ENCODE peak calls at places on chromosomes 3 and 15, in four cellular contexts. A, V, U and L are unnamed samples.

GRCh38 chr3:148309390-148310035 is 388.2 kb upstream of the AGTR1 start:
- DNase-seq in A (no peak), U (no peak), V (no peak), L (no peak)

GRCh38 chr15:66733976-66734375 is 31.9 kb downstream of the SMAD6 start:
- DNase-seq in U (peak; percentile 58), V (no peak), A (peak; percentile 65), L (no peak)

GRCh38 chr15:29045717-29046116 is 159.9 kb downstream of the APBA2 start:
- DNase-seq in V (no peak), A (no peak), U (no peak), L (no peak)

GRCh38 chr3:61438253-61439115 is 122.9 kb upstream of the PTPRG start:
- DNase-seq in U (no peak), V (no peak), A (no peak), L (no peak)

GRCh38 chr3:102483556-102483955 is 48.7 kb downstream of the ZPLD1 start:
- DNase-seq in U (no peak), V (no peak), A (no peak), L (no peak)

GRCh38 chr3:140599496-140599895 is 78.4 kb upstream of the TRIM42 start:
- DNase-seq in U (no peak), V (no peak), A (no peak), L (no peak)

GRCh38 chr3:185470323-185470722 is 28.5 kb downstream of the TMEM41A start:
- DNase-seq in U (no peak), V (no peak), A (no peak), L (no peak)

GRCh38 chr3:57952208-57952631 is 56.0 kb upstream of the FLNB start:
- DNase-seq in A (peak; percentile 95), U (peak; percentile 82), V (peak; percentile 91), L (peak; percentile 85)

GRCh38 chr15:26983822-26984221 is 12.8 kb downstream of the GABRG3 start:
- DNase-seq in A (no peak), V (no peak), U (no peak), L (no peak)

GRCh38 chr3:192833177-192833890 is 84.3 kb downstream of the MB21D2 start:
- DNase-seq in A (no peak), U (no peak), V (no peak), L (no peak)

GRCh38 chr3:60079076-60079475 is 1029.3 kb upstream of the CFAP20DC start:
- DNase-seq in A (no peak), V (no peak), U (no peak), L (no peak)

GRCh38 chr15:80275946-80276345 is 23.9 kb upstream of the CTXND1 start:
- DNase-seq in A (no peak), V (no peak), U (no peak), L (no peak)

GRCh38 chr3:17840651-17841050 is 98.2 kb upstream of the TBC1D5 start:
- DNase-seq in U (no peak), A (no peak), V (no peak), L (no peak)

GRCh38 chr3:177281292-177281942 is 84.1 kb upstream of the TBL1XR1 start:
- DNase-seq in A (no peak), U (no peak), V (no peak), L (no peak)

GRCh38 chr15:101204744-101205535 is 46.9 kb downstream of the CHSY1 start:
- DNase-seq in U (no peak), V (no peak), A (no peak), L (no peak)

GRCh38 chr3:87798567-87798947 is 260.2 kb downstream of the CGGBP1 start:
- DNase-seq in A (no peak), V (no peak), U (no peak), L (no peak)

GRCh38 chr3:177835917-177836316 is 638.6 kb upstream of the TBL1XR1 start:
- DNase-seq in V (no peak), A (no peak), U (no peak), L (no peak)

GRCh38 chr15:57522148-57522547 is 69.6 kb upstream of the MYZAP start:
- DNase-seq in V (no peak), A (no peak), U (no peak), L (no peak)

GRCh38 chr3:129592362-129593150 is 13.9 kb downstream of the PLXND1 start:
- DNase-seq in U (peak; percentile 82), V (peak; percentile 77), A (peak; percentile 85), L (peak; percentile 85)

GRCh38 chr15:54374184-54374947 is 396.1 kb downstream of the UNC13C start:
- DNase-seq in V (no peak), A (peak; percentile 57), U (no peak), L (no peak)

GRCh38 chr15:29687939-29688884 is 134.1 kb downstream of the TJP1 start:
- DNase-seq in A (no peak), V (peak; percentile 8), U (no peak), L (no peak)

DNA sequence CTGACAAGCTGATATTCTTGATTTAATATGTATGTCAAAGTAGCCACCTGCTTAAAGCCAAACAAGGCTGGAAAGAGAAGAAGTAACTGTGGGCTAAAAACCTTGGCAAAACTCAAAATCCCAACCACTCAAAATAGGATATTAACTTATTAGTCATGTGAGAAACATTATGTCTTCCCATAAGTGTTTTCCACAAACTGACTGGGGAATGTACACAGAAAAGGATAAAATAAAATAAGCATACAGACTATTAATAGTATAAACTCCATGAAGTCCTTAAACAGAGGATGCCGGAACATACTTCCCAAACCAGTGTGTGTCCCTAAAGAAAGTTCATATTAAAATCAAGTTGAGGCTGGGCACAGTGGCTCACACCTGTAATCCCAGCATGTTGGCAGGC is 263.7 kb upstream of the THBS1 start:
- DNase-seq in V (no peak), A (no peak), U (no peak), L (no peak)
- H3K4me1 ChIP-seq in V (no peaks in the 10 kb centered on the region), A (no peaks in the 10 kb centered on the region), U (no peaks in the 10 kb centered on the region), L (no peaks in the 10 kb centered on the region)

GRCh38 chr3:46978985-46979944 is at the start of gene NBEAL2:
- DNase-seq in U (peak; percentile 98), A (peak; percentile 98), V (peak; percentile 94), L (peak; percentile 98)

GRCh38 chr3:46977811-46978195 is 1.3 kb upstream of the CCDC12 start:
- DNase-seq in U (peak; percentile 24), A (no peak), V (no peak), L (no peak)

GRCh38 chr3:46978381-46978780 is 1.1 kb upstream of the NBEAL2 start:
- DNase-seq in V (no peak), U (peak; percentile 19), A (no peak), L (no peak)

GRCh38 chr3:46974421-46975227 is 1.9 kb downstream of the CCDC12 start:
- DNase-seq in V (no peak), U (no peak), A (no peak), L (no peak)

DNA sequence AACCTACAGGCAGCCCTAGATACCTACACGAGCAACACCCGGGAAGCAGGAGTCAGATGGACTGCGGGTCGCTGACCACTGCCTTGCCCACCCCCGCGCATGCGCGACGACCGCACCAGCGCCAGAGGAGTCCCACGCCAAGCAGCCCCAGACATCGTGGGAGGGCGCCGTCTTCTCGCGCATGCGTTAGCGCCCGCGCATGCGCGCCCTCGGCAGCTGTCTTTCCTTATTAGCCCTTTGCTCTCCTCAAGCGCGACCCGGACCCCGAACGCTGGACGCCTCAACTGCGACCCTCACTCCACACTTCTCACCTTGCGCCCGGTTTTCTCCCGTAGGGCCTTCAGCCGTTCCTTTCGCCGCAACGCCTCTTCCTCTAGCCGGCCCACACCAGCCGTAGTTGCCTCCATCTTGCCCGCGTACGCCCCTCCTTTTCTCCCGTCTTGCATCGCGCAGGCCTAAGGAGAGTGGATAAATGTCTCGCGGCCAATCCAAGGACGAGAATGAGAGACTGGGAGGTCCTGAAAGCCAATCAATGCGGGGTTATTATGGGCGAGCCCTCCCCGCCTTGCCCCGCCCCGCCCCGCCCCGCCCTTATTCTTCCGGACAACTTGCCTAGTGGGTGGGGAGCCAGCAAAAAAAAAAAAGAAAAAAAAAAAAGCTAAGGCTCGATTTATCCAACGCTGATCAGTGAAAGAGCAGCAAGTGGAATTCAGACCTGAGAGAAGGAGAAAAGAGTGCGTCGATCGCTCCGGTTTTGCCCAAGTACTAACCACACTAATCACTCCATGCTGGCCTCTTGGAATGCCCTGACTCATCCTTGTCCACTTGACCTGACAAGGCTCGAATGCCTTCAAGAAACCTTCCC is at the start of gene CCDC12:
- DNase-seq in V (peak; percentile 97), U (peak; percentile 95), A (peak; percentile 99), L (peak; percentile 88)
- H3K4me1 ChIP-seq in V (no peaks in the 10 kb centered on the region), U (peaks cover 6% of the 10 kb centered on the region), A (no peaks in the 10 kb centered on the region), L (peaks cover 57% of the 10 kb centered on the region)

DNA sequence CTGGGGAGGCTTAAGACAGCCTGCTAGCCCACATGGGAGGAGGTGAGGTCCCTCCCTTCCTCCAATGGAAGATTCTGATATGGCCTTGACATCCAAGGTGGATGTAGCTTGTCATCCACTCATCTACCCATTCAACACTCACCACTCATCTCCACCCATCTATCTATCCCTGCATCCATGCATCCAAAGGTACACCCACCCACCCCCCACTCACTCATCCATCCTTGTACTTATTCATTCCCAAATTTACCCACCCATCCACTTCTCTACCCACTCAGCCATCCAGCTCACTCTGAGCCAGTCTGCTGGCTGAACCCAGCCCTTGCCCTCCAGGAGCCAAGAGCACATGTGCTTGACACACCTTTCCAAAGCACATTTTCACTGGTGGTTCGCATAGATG is 189.7 kb downstream of the TLE3 start:
- DNase-seq in A (no peak), U (no peak), V (no peak), L (no peak)
- H3K4me1 ChIP-seq in A (no peaks in the 10 kb centered on the region), U (no peaks in the 10 kb centered on the region), V (no peaks in the 10 kb centered on the region), L (no peaks in the 10 kb centered on the region)

GRCh38 chr15:85494035-85494793 is 113.8 kb downstream of the AKAP13 start:
- DNase-seq in U (no peak), A (no peak), V (no peak), L (no peak)

GRCh38 chr15:85496551-85497545 is 116.4 kb downstream of the AKAP13 start:
- DNase-seq in V (no peak), U (no peak), A (no peak), L (no peak)

GRCh38 chr15:85495096-85495495 is 114.7 kb downstream of the AKAP13 start:
- DNase-seq in U (no peak), A (no peak), V (no peak), L (no peak)

GRCh38 chr15:85496146-85496545 is 115.7 kb downstream of the AKAP13 start:
- DNase-seq in U (no peak), A (no peak), V (no peak), L (no peak)

GRCh38 chr15:85495542-85495941 is 115.1 kb downstream of the AKAP13 start:
- DNase-seq in A (no peak), V (no peak), U (no peak), L (no peak)
- H3K4me1 ChIP-seq in A (no peaks in the 10 kb centered on the region), V (peaks cover 15% of the 10 kb centered on the region), U (peaks cover 15% of the 10 kb centered on the region), L (peaks cover 91% of the 10 kb centered on the region)

GRCh38 chr3:152292367-152292766 is 23.6 kb downstream of the MBNL1 start:
- DNase-seq in A (no peak), V (no peak), U (no peak), L (no peak)

GRCh38 chr3:152289708-152290107 is 21.0 kb downstream of the MBNL1 start:
- DNase-seq in U (no peak), V (no peak), A (no peak), L (no peak)

GRCh38 chr3:152291649-152292066 is 22.9 kb downstream of the MBNL1 start:
- DNase-seq in V (no peak), A (no peak), U (no peak), L (no peak)

GRCh38 chr3:152290374-152290773 is 21.6 kb downstream of the MBNL1 start:
- DNase-seq in U (no peak), A (no peak), V (no peak), L (no peak)

GRCh38 chr3:152291238-152291637 is 22.5 kb downstream of the MBNL1 start:
- DNase-seq in V (no peak), A (no peak), U (no peak), L (no peak)
- H3K4me1 ChIP-seq in V (peaks cover 12% of the 10 kb centered on the region), A (no peaks in the 10 kb centered on the region), U (peaks cover 11% of the 10 kb centered on the region), L (peaks cover 85% of the 10 kb centered on the region)